ENCODE peak calls at places on chromosomes 2 and 18, in five cellular contexts. X, J, Y, D and W are unnamed samples.

GRCh38 chr2:118970396-118971135 is 28.6 kb downstream of the MARCO start:
- DNase-seq in X (no peak), J (no peak), Y (no peak), D (peak; percentile 64), W (peak; percentile 25)

GRCh38 chr2:133657591-133657990 is 89.3 kb upstream of the NCKAP5 start:
- DNase-seq in X (peak; percentile 41), J (no peak), Y (no peak), D (no peak), W (no peak)

GRCh38 chr2:235579128-235579527 is 85.3 kb downstream of the AGAP1 start:
- DNase-seq in X (peak; percentile 70), J (no peak), Y (no peak), D (no peak), W (no peak)

GRCh38 chr2:12302140-12302539 is 414.6 kb upstream of the TRIB2 start:
- DNase-seq in X (no peak), J (no peak), Y (no peak), D (no peak), W (no peak)

GRCh38 chr2:55148269-55148668 is 83.8 kb downstream of the CLHC1 start:
- DNase-seq in X (no peak), J (no peak), Y (peak; percentile 12), D (no peak), W (no peak)

GRCh38 chr18:70024088-70024487 is 76.4 kb upstream of the CD226 start:
- DNase-seq in X (no peak), J (no peak), Y (no peak), D (no peak), W (no peak)

GRCh38 chr2:26327291-26328272 is 18.4 kb upstream of the SELENOI start:
- DNase-seq in X (no peak), J (no peak), Y (no peak), D (no peak), W (no peak)

GRCh38 chr2:48312126-48312525 is 217.8 kb upstream of the STON1 start:
- DNase-seq in X (no peak), J (no peak), Y (no peak), D (no peak), W (no peak)

GRCh38 chr18:73646772-73647171 is 500.9 kb downstream of the FBXO15 start:
- DNase-seq in X (no peak), J (no peak), Y (peak; percentile 8), D (no peak), W (no peak)

GRCh38 chr18:50581517-50581916 is 21.6 kb downstream of the MAPK4 start:
- DNase-seq in X (no peak), J (no peak), Y (no peak), D (no peak), W (no peak)

GRCh38 chr2:241724259-241724974 is 10.0 kb upstream of the D2HGDH start:
- DNase-seq in X (peak; percentile 33), J (no peak), Y (no peak), D (no peak), W (peak; percentile 93)

GRCh38 chr2:77018219-77018618 is 504.0 kb downstream of the LRRTM4 start:
- DNase-seq in X (peak; percentile 10), J (no peak), Y (no peak), D (no peak), W (peak; percentile 1)

GRCh38 chr2:235008584-235009044 is 56.8 kb downstream of the SH3BP4 start:
- DNase-seq in X (no peak), J (no peak), Y (no peak), D (no peak), W (no peak)

GRCh38 chr2:57373530-57373929 is 673.1 kb upstream of the VRK2 start:
- DNase-seq in X (no peak), J (no peak), Y (peak; percentile 77), D (no peak), W (no peak)

GRCh38 chr2:46775722-46776121 is 139.9 kb downstream of the MCFD2 start:
- DNase-seq in X (no peak), J (no peak), Y (no peak), D (no peak), W (no peak)

GRCh38 chr18:52339891-52340371 is at the start of gene DCC:
- DNase-seq in X (peak; percentile 74), J (peak; percentile 54), Y (no peak), D (peak; percentile 42), W (peak; percentile 59)

GRCh38 chr2:38187416-38188127 is 111.6 kb upstream of the CYP1B1 start:
- DNase-seq in X (no peak), J (no peak), Y (no peak), D (peak; percentile 94), W (no peak)

GRCh38 chr2:68789603-68790002 is 55.0 kb downstream of the ARHGAP25 start:
- DNase-seq in X (no peak), J (no peak), Y (no peak), D (no peak), W (no peak)

GRCh38 chr18:62070306-62070705 is 116.5 kb downstream of the PIGN start:
- DNase-seq in X (no peak), J (no peak), Y (no peak), D (no peak), W (no peak)

GRCh38 chr18:35582899-35583558 is 1.5 kb downstream of the GALNT1 start:
- DNase-seq in X (peak; percentile 67), J (no peak), Y (peak; percentile 9), D (no peak), W (no peak)

GRCh38 chr2:221205103-221205502 is 367.0 kb downstream of the EPHA4 start:
- DNase-seq in X (no peak), J (no peak), Y (no peak), D (no peak), W (no peak)

GRCh38 chr2:55511508-55512124 is 7.9 kb upstream of the CFAP36 start:
- DNase-seq in X (peak; percentile 68), J (no peak), Y (peak; percentile 83), D (no peak), W (peak; percentile 43)

GRCh38 chr18:42053188-42053781 is 98.3 kb downstream of the PIK3C3 start:
- DNase-seq in X (no peak), J (peak; percentile 65), Y (peak; percentile 82), D (peak; percentile 65), W (peak; percentile 17)

GRCh38 chr2:62826141-62826540 is 120.6 kb downstream of the EHBP1 start:
- DNase-seq in X (no peak), J (no peak), Y (no peak), D (no peak), W (no peak)

GRCh38 chr2:86050301-86050700 is 55.4 kb downstream of the POLR1A start:
- DNase-seq in X (no peak), J (peak; percentile 20), Y (no peak), D (no peak), W (no peak)

GRCh38 chr2:110820128-110820527 is 87.8 kb downstream of the ACOXL start:
- DNase-seq in X (no peak), J (no peak), Y (no peak), D (no peak), W (no peak)

GRCh38 chr2:40230717-40231300 is 221.1 kb downstream of the SLC8A1 start:
- DNase-seq in X (peak; percentile 4), J (no peak), Y (no peak), D (no peak), W (no peak)

GRCh38 chr2:16256601-16257000 is 316.3 kb downstream of the MYCN start:
- DNase-seq in X (no peak), J (no peak), Y (no peak), D (no peak), W (no peak)

GRCh38 chr2:112846056-112846455 is 9.5 kb upstream of the IL1B start:
- DNase-seq in X (no peak), J (no peak), Y (no peak), D (no peak), W (no peak)

GRCh38 chr2:217684431-217685254 is 318.2 kb downstream of the TNS1 start:
- DNase-seq in X (no peak), J (no peak), Y (no peak), D (no peak), W (no peak)

GRCh38 chr2:74772071-74772470 is 61.9 kb upstream of the HK2 start:
- DNase-seq in X (no peak), J (no peak), Y (no peak), D (no peak), W (no peak)

GRCh38 chr2:56483081-56483480 is 299.3 kb downstream of the CCDC85A start:
- DNase-seq in X (no peak), J (no peak), Y (no peak), D (no peak), W (no peak)